ENCODE peak calls at places on chromosomes 12 and 14, in nine cellular contexts. E is activated CD4-positive, alpha-beta memory T cell treated with anti-CD3 and anti-CD28 coated beads, Interleukin-2, amount 10 ng/mL, durations not matched to agents 7 days and 5 days; V is hepatic stellate cell; M is right atrium auricular region; O is BE2C; J is GM20000; H is NCI-H2171; G is naive thymus-derived CD8-positive, alpha-beta T cell; R is CD8-positive, alpha-beta memory T cell. T is an unnamed sample.

GRCh38 chr12:127411141-127411915 is 855.6 kb upstream of the TMEM132C start:
- DNase-seq in M (no peak), G (no peak), J (no peak), V (no peak), H (no peak), O (no peak), R (no peak), E (no peak), T (no peak)

GRCh38 chr14:76829016-76829365 is 2.8 kb downstream of the LRRC74A start:
- DNase-seq in V (no peak), E (no peak), H (no peak), G (no peak), O (no peak), M (peak; percentile 82), R (no peak), J (no peak), T (no peak)

GRCh38 chr12:67161322-67161918 is 107.7 kb upstream of the CAND1 start:
- DNase-seq in J (peak; percentile 41), R (peak; percentile 3), H (no peak), E (peak; percentile 38), O (peak; percentile 32), G (peak; percentile 5), M (no peak), V (peak; percentile 4), T (no peak)

GRCh38 chr14:73786942-73787759 is 64.5 kb upstream of the PTGR2 start:
- DNase-seq in E (peak; percentile 66), J (peak; percentile 78), M (no peak), H (peak; percentile 36), V (no peak), G (peak; percentile 59), R (peak; percentile 55), O (peak; percentile 64), T (no peak)

GRCh38 chr12:47802312-47802711 is 17.4 kb downstream of the HDAC7 start:
- DNase-seq in O (no peak), H (no peak), V (no peak), E (no peak), M (no peak), J (no peak), R (no peak), G (no peak), T (no peak)

GRCh38 chr12:104177663-104178501 is 37.7 kb upstream of the TXNRD1 start:
- DNase-seq in M (peak; percentile 92), H (no peak), G (no peak), J (no peak), V (peak; percentile 83), E (peak; percentile 46), R (no peak), O (peak; percentile 54), T (peak; percentile 46)

GRCh38 chr12:51441583-51441982 is 17.0 kb downstream of the SLC4A8 start:
- DNase-seq in G (no peak), E (no peak), O (no peak), M (no peak), V (peak; percentile 52), R (no peak), J (no peak), H (no peak), T (no peak)

GRCh38 chr12:47078733-47079364 is 572 bp upstream of the PCED1B start:
- DNase-seq in E (peak; percentile 44), G (peak; percentile 43), O (no peak), J (peak; percentile 17), V (peak; percentile 55), R (peak; percentile 24), M (peak; percentile 64), H (no peak), T (no peak)

GRCh38 chr14:51845811-51846210 is 14.6 kb upstream of the GNG2 start:
- DNase-seq in G (no peak), J (no peak), E (no peak), O (no peak), R (no peak), H (no peak), V (no peak), M (no peak), T (no peak)

GRCh38 chr14:93033983-93034670 is 81.6 kb downstream of the ITPK1 start:
- DNase-seq in E (peak; percentile 39), G (peak; percentile 65), M (no peak), V (no peak), O (peak; percentile 62), H (no peak), R (peak; percentile 26), J (peak; percentile 85), T (no peak)

GRCh38 chr14:65696801-65697200 is 284.3 kb downstream of the FUT8 start:
- DNase-seq in J (no peak), E (no peak), O (no peak), R (no peak), M (no peak), V (peak; percentile 40), G (no peak), H (no peak), T (no peak)

GRCh38 chr12:50952510-50952909 is at the start of gene HIGD1C:
- DNase-seq in H (no peak), G (no peak), R (no peak), E (no peak), J (no peak), M (no peak), V (no peak), O (no peak), T (no peak)

GRCh38 chr12:53051058-53051880 is 1.4 kb downstream of the TNS2 start:
- DNase-seq in J (no peak), G (no peak), O (no peak), R (no peak), M (peak; percentile 94), H (no peak), V (no peak), E (no peak), T (peak; percentile 85)

GRCh38 chr12:76551482-76551888 is 8.1 kb downstream of the OSBPL8 start:
- DNase-seq in J (peak; percentile 4), O (peak; percentile 18), E (no peak), V (no peak), M (no peak), H (no peak), G (no peak), R (no peak), T (no peak)

GRCh38 chr12:95173392-95174251 is 43.6 kb downstream of the FGD6 start:
- DNase-seq in G (no peak), V (peak; percentile 35), M (peak; percentile 81), J (no peak), E (no peak), O (peak; percentile 58), H (peak; percentile 54), R (no peak), T (no peak)

GRCh38 chr12:105336411-105336810 is 5.9 kb downstream of the C12orf75 start:
- DNase-seq in E (no peak), V (no peak), R (no peak), G (no peak), O (no peak), H (no peak), M (no peak), J (no peak), T (no peak)

GRCh38 chr12:7937867-7938506 is 2.0 kb upstream of the SLC2A3 start:
- DNase-seq in H (peak; percentile 72), V (peak; percentile 26), M (no peak), O (no peak), J (no peak), G (no peak), R (no peak), E (peak; percentile 49), T (no peak)

GRCh38 chr12:41190360-41190759 is 2.2 kb downstream of the PDZRN4 start:
- DNase-seq in E (no peak), V (peak; percentile 54), H (peak; percentile 30), G (no peak), R (no peak), J (peak; percentile 14), M (no peak), O (no peak), T (no peak)

GRCh38 chr12:51686727-51687126 is 95.7 kb downstream of the SCN8A start:
- DNase-seq in G (no peak), V (no peak), M (no peak), J (no peak), R (no peak), O (no peak), E (no peak), H (no peak), T (no peak)

GRCh38 chr12:94793191-94793595 is 142.8 kb upstream of the TMCC3 start:
- DNase-seq in R (no peak), H (peak; percentile 61), J (no peak), O (no peak), E (no peak), G (no peak), M (no peak), V (no peak), T (no peak)

GRCh38 chr12:70449074-70449757 is 83.1 kb downstream of the KCNMB4 start:
- DNase-seq in M (no peak), R (no peak), H (peak; percentile 49), J (no peak), E (no peak), O (no peak), G (no peak), V (no peak), T (no peak)

GRCh38 chr12:51021694-51022093 is 4.5 kb downstream of the SLC11A2 start:
- DNase-seq in E (no peak), O (no peak), V (no peak), M (no peak), R (no peak), H (no peak), J (no peak), G (no peak), T (no peak)

GRCh38 chr12:45660330-45660729 is 69.2 kb upstream of the ARID2 start:
- DNase-seq in J (no peak), M (no peak), E (no peak), R (no peak), O (no peak), V (peak; percentile 14), H (no peak), G (no peak), T (no peak)

GRCh38 chr12:79294590-79294989 is 396.2 kb downstream of the PAWR start:
- DNase-seq in E (no peak), G (no peak), H (no peak), V (no peak), O (no peak), M (no peak), J (no peak), R (no peak), T (no peak)

GRCh38 chr12:113246478-113247122 is 25.3 kb downstream of the TPCN1 start:
- DNase-seq in J (no peak), M (no peak), V (no peak), H (no peak), E (no peak), O (no peak), R (no peak), G (no peak), T (no peak)

GRCh38 chr14:32013083-32013482 is 64.0 kb upstream of the ARHGAP5 start:
- DNase-seq in R (no peak), J (no peak), H (no peak), O (peak; percentile 30), M (no peak), V (no peak), G (no peak), E (no peak), T (no peak)

GRCh38 chr14:69906201-69906600 is 27.0 kb downstream of the SMOC1 start:
- DNase-seq in H (no peak), O (no peak), V (no peak), R (no peak), G (no peak), J (no peak), E (no peak), M (no peak), T (no peak)

GRCh38 chr12:93960521-93960920 is 187.9 kb upstream of the PLXNC1 start:
- DNase-seq in V (no peak), M (no peak), J (no peak), E (no peak), R (no peak), O (no peak), G (no peak), H (no peak), T (no peak)

GRCh38 chr12:11885261-11886038 is 185.3 kb upstream of the BCL2L14 start:
- DNase-seq in V (peak; percentile 45), R (no peak), E (no peak), J (no peak), G (no peak), M (no peak), H (no peak), O (no peak), T (no peak)

GRCh38 chr12:14803830-14804160 is 325 bp downstream of the C12orf60 start:
- DNase-seq in G (no peak), E (no peak), O (no peak), J (no peak), R (no peak), V (no peak), H (no peak), M (no peak), T (no peak)

GRCh38 chr12:25377475-25378179 is 126.9 kb upstream of the KRAS start:
- DNase-seq in E (peak; percentile 51), M (no peak), V (peak; percentile 24), O (no peak), J (peak; percentile 32), H (no peak), G (no peak), R (no peak), T (no peak)

T was measured in osteocyte.